ENCODE peak calls at places on chromosomes 16 and 17, in nine cellular contexts. One of them, this sample, is unnamed.

GRCh38 chr17:80529104-80529903 is 15.3 kb upstream of the RPTOR start:
- DNase-seq in prostate gland: no peak
- DNase-seq in RWPE1: no peak
- DNase-seq in thoracic aorta: no peak
- DNase-seq in caudate nucleus: no peak
- DNase-seq in stomach: no peak
- DNase-seq in right lobe of liver: no peak
- DNase-seq in SJSA1: no peak
- DNase-seq in tibial artery: no peak
- DNase-seq in this sample: no peak

GRCh38 chr16:22888791-22889190 is 74.8 kb downstream of the HS3ST2 start:
- DNase-seq in prostate gland: no peak
- DNase-seq in RWPE1: no peak
- DNase-seq in thoracic aorta: no peak
- DNase-seq in caudate nucleus: no peak
- DNase-seq in stomach: no peak
- DNase-seq in right lobe of liver: no peak
- DNase-seq in SJSA1: no peak
- DNase-seq in tibial artery: no peak
- DNase-seq in this sample: no peak

GRCh38 chr16:89111263-89111662 is 17.6 kb downstream of the ACSF3 start:
- DNase-seq in prostate gland: no peak
- DNase-seq in RWPE1: no peak
- DNase-seq in thoracic aorta: no peak
- DNase-seq in caudate nucleus: no peak
- DNase-seq in stomach: no peak
- DNase-seq in right lobe of liver: peak; percentile 29
- DNase-seq in SJSA1: no peak
- DNase-seq in tibial artery: no peak
- DNase-seq in this sample: no peak

GRCh38 chr16:70713342-70713741 is 27.5 kb upstream of the MTSS2 start:
- DNase-seq in prostate gland: no peak
- DNase-seq in RWPE1: no peak
- DNase-seq in thoracic aorta: no peak
- DNase-seq in caudate nucleus: no peak
- DNase-seq in stomach: no peak
- DNase-seq in right lobe of liver: no peak
- DNase-seq in SJSA1: no peak
- DNase-seq in tibial artery: no peak
- DNase-seq in this sample: no peak

GRCh38 chr16:75019586-75019985 is 20.8 kb downstream of the ZNRF1 start:
- DNase-seq in prostate gland: no peak
- DNase-seq in RWPE1: no peak
- DNase-seq in thoracic aorta: no peak
- DNase-seq in caudate nucleus: no peak
- DNase-seq in stomach: no peak
- DNase-seq in right lobe of liver: no peak
- DNase-seq in SJSA1: no peak
- DNase-seq in tibial artery: no peak
- DNase-seq in this sample: no peak

GRCh38 chr17:42312285-42313130 is 24.2 kb downstream of the STAT5A start:
- DNase-seq in prostate gland: peak; percentile 78
- DNase-seq in RWPE1: peak; percentile 58
- DNase-seq in thoracic aorta: no peak
- DNase-seq in caudate nucleus: peak; percentile 59
- DNase-seq in stomach: peak; percentile 80
- DNase-seq in right lobe of liver: peak; percentile 92
- DNase-seq in SJSA1: peak; percentile 61
- DNase-seq in tibial artery: peak; percentile 95
- DNase-seq in this sample: peak; percentile 55

GRCh38 chr17:75639327-75639726 is 6.1 kb downstream of the SMIM5 start:
- DNase-seq in prostate gland: no peak
- DNase-seq in RWPE1: no peak
- DNase-seq in thoracic aorta: no peak
- DNase-seq in caudate nucleus: no peak
- DNase-seq in stomach: no peak
- DNase-seq in right lobe of liver: no peak
- DNase-seq in SJSA1: no peak
- DNase-seq in tibial artery: no peak
- DNase-seq in this sample: no peak

GRCh38 chr17:73940511-73940910 is 263.0 kb upstream of the RPL38 start:
- DNase-seq in prostate gland: no peak
- DNase-seq in RWPE1: no peak
- DNase-seq in thoracic aorta: no peak
- DNase-seq in caudate nucleus: no peak
- DNase-seq in stomach: no peak
- DNase-seq in right lobe of liver: no peak
- DNase-seq in SJSA1: no peak
- DNase-seq in tibial artery: no peak
- DNase-seq in this sample: no peak

GRCh38 chr16:12763517-12763916 is 40.2 kb downstream of the CPPED1 start:
- DNase-seq in prostate gland: no peak
- DNase-seq in RWPE1: no peak
- DNase-seq in thoracic aorta: no peak
- DNase-seq in caudate nucleus: no peak
- DNase-seq in stomach: peak; percentile 70
- DNase-seq in right lobe of liver: no peak
- DNase-seq in SJSA1: no peak
- DNase-seq in tibial artery: no peak
- DNase-seq in this sample: no peak

GRCh38 chr16:54589326-54589725 is 302.7 kb upstream of the IRX3 start:
- DNase-seq in prostate gland: no peak
- DNase-seq in RWPE1: no peak
- DNase-seq in thoracic aorta: no peak
- DNase-seq in caudate nucleus: no peak
- DNase-seq in stomach: no peak
- DNase-seq in right lobe of liver: no peak
- DNase-seq in SJSA1: no peak
- DNase-seq in tibial artery: no peak
- DNase-seq in this sample: no peak

GRCh38 chr16:2858245-2859025 is 465 bp upstream of the PRSS22 start:
- DNase-seq in prostate gland: peak; percentile 83
- DNase-seq in RWPE1: peak; percentile 48
- DNase-seq in thoracic aorta: no peak
- DNase-seq in caudate nucleus: no peak
- DNase-seq in stomach: peak; percentile 91
- DNase-seq in right lobe of liver: no peak
- DNase-seq in SJSA1: no peak
- DNase-seq in tibial artery: peak; percentile 58
- DNase-seq in this sample: no peak

GRCh38 chr16:65418435-65418834 is 296.6 kb upstream of the CDH11 start:
- DNase-seq in prostate gland: no peak
- DNase-seq in RWPE1: no peak
- DNase-seq in thoracic aorta: no peak
- DNase-seq in caudate nucleus: no peak
- DNase-seq in stomach: no peak
- DNase-seq in right lobe of liver: no peak
- DNase-seq in SJSA1: no peak
- DNase-seq in tibial artery: no peak
- DNase-seq in this sample: no peak

GRCh38 chr16:14302399-14303181 is 231.5 kb downstream of the MRTFB start:
- DNase-seq in prostate gland: no peak
- DNase-seq in RWPE1: no peak
- DNase-seq in thoracic aorta: no peak
- DNase-seq in caudate nucleus: peak; percentile 53
- DNase-seq in stomach: no peak
- DNase-seq in right lobe of liver: peak; percentile 60
- DNase-seq in SJSA1: peak; percentile 60
- DNase-seq in tibial artery: no peak
- DNase-seq in this sample: no peak

GRCh38 chr16:63695347-63695746 is 1426.5 kb downstream of the CDH11 start:
- DNase-seq in prostate gland: no peak
- DNase-seq in RWPE1: no peak
- DNase-seq in thoracic aorta: no peak
- DNase-seq in caudate nucleus: no peak
- DNase-seq in stomach: no peak
- DNase-seq in right lobe of liver: no peak
- DNase-seq in SJSA1: no peak
- DNase-seq in tibial artery: no peak
- DNase-seq in this sample: no peak

GRCh38 chr17:43314582-43314981 is 80.8 kb upstream of the RNU2-1 start:
- DNase-seq in prostate gland: no peak
- DNase-seq in RWPE1: no peak
- DNase-seq in thoracic aorta: no peak
- DNase-seq in caudate nucleus: no peak
- DNase-seq in stomach: no peak
- DNase-seq in right lobe of liver: no peak
- DNase-seq in SJSA1: peak; percentile 32
- DNase-seq in tibial artery: peak; percentile 55
- DNase-seq in this sample: no peak

GRCh38 chr16:84581161-84581560 is 36.7 kb downstream of the COTL1 start:
- DNase-seq in prostate gland: no peak
- DNase-seq in RWPE1: no peak
- DNase-seq in thoracic aorta: no peak
- DNase-seq in caudate nucleus: no peak
- DNase-seq in stomach: no peak
- DNase-seq in right lobe of liver: no peak
- DNase-seq in SJSA1: no peak
- DNase-seq in tibial artery: no peak
- DNase-seq in this sample: no peak

GRCh38 chr17:40068129-40068581 is 5.4 kb downstream of the THRA start:
- DNase-seq in prostate gland: no peak
- DNase-seq in RWPE1: no peak
- DNase-seq in thoracic aorta: no peak
- DNase-seq in caudate nucleus: no peak
- DNase-seq in stomach: no peak
- DNase-seq in right lobe of liver: no peak
- DNase-seq in SJSA1: no peak
- DNase-seq in tibial artery: no peak
- DNase-seq in this sample: no peak

GRCh38 chr17:6135216-6135615 is 65.0 kb downstream of the WSCD1 start:
- DNase-seq in prostate gland: no peak
- DNase-seq in RWPE1: no peak
- DNase-seq in thoracic aorta: no peak
- DNase-seq in caudate nucleus: no peak
- DNase-seq in stomach: no peak
- DNase-seq in right lobe of liver: no peak
- DNase-seq in SJSA1: no peak
- DNase-seq in tibial artery: no peak
- DNase-seq in this sample: no peak

GRCh38 chr16:1152651-1153259 is at the start of gene CACNA1H:
- DNase-seq in prostate gland: no peak
- DNase-seq in RWPE1: peak; percentile 71
- DNase-seq in thoracic aorta: no peak
- DNase-seq in caudate nucleus: peak; percentile 56
- DNase-seq in stomach: no peak
- DNase-seq in right lobe of liver: no peak
- DNase-seq in SJSA1: no peak
- DNase-seq in tibial artery: no peak
- DNase-seq in this sample: no peak
- H3K27ac ChIP-seq in prostate gland: peak within 1 kb of the TSS; percentile 87
- H3K27ac ChIP-seq in RWPE1: no peak within 1 kb of the TSS
- H3K27ac ChIP-seq in thoracic aorta: no peak within 1 kb of the TSS
- H3K27ac ChIP-seq in caudate nucleus: no peak within 1 kb of the TSS
- H3K27ac ChIP-seq in stomach: peak within 1 kb of the TSS; percentile 82
- H3K27ac ChIP-seq in right lobe of liver: no peak within 1 kb of the TSS
- H3K27ac ChIP-seq in SJSA1: no peak within 1 kb of the TSS
- H3K27ac ChIP-seq in tibial artery: peak within 1 kb of the TSS; percentile 94
- H3K27ac ChIP-seq in this sample: no peak within 1 kb of the TSS

DNA sequence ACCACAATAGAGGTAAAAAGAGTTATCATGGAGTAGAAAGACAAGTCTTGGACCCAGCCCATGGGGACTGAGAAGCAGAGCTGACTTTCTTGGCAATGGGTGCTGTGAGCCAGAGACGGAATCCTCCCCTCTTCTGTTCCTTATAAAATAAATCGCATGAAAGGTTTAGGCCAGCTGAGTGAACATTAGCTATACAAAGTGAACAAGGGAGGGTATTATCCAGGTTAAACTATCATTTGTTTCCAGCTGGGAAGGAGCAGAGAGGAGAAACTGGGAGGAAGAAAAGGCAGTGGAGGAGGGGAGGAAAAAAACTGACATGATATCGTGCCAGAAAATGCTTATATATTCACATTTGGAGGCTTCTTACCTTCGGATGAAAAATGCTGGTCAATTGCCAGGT is 13.3 kb upstream of the PAFAH1B1 start:
- DNase-seq in prostate gland: no peak
- DNase-seq in RWPE1: no peak
- DNase-seq in thoracic aorta: no peak
- DNase-seq in caudate nucleus: no peak
- DNase-seq in stomach: no peak
- DNase-seq in right lobe of liver: no peak
- DNase-seq in SJSA1: no peak
- DNase-seq in tibial artery: no peak
- DNase-seq in this sample: no peak
- H3K27ac ChIP-seq in prostate gland: no peak overlapping the region
- H3K27ac ChIP-seq in RWPE1: no peak overlapping the region
- H3K27ac ChIP-seq in thoracic aorta: no peak overlapping the region
- H3K27ac ChIP-seq in caudate nucleus: peak overlapping the region; percentile 90
- H3K27ac ChIP-seq in stomach: no peak overlapping the region
- H3K27ac ChIP-seq in right lobe of liver: no peak overlapping the region
- H3K27ac ChIP-seq in SJSA1: no peak overlapping the region
- H3K27ac ChIP-seq in tibial artery: no peak overlapping the region
- H3K27ac ChIP-seq in this sample: no peak overlapping the region

GRCh38 chr17:64611374-64611773 is 50.7 kb downstream of the SMURF2 start:
- DNase-seq in prostate gland: no peak
- DNase-seq in RWPE1: no peak
- DNase-seq in thoracic aorta: no peak
- DNase-seq in caudate nucleus: no peak
- DNase-seq in stomach: no peak
- DNase-seq in right lobe of liver: no peak
- DNase-seq in SJSA1: no peak
- DNase-seq in tibial artery: no peak
- DNase-seq in this sample: no peak

GRCh38 chr17:64617125-64617780 is 44.9 kb downstream of the SMURF2 start:
- DNase-seq in prostate gland: no peak
- DNase-seq in RWPE1: no peak
- DNase-seq in thoracic aorta: no peak
- DNase-seq in caudate nucleus: no peak
- DNase-seq in stomach: no peak
- DNase-seq in right lobe of liver: no peak
- DNase-seq in SJSA1: no peak
- DNase-seq in tibial artery: no peak
- DNase-seq in this sample: no peak

GRCh38 chr17:64614266-64615011 is 47.7 kb downstream of the SMURF2 start:
- DNase-seq in prostate gland: no peak
- DNase-seq in RWPE1: no peak
- DNase-seq in thoracic aorta: no peak
- DNase-seq in caudate nucleus: no peak
- DNase-seq in stomach: no peak
- DNase-seq in right lobe of liver: no peak
- DNase-seq in SJSA1: no peak
- DNase-seq in tibial artery: no peak
- DNase-seq in this sample: no peak

GRCh38 chr17:64618848-64619247 is 43.3 kb downstream of the SMURF2 start:
- DNase-seq in prostate gland: no peak
- DNase-seq in RWPE1: no peak
- DNase-seq in thoracic aorta: no peak
- DNase-seq in caudate nucleus: no peak
- DNase-seq in stomach: no peak
- DNase-seq in right lobe of liver: no peak
- DNase-seq in SJSA1: no peak
- DNase-seq in tibial artery: no peak
- DNase-seq in this sample: no peak

GRCh38 chr17:64615025-64615677 is 47.0 kb downstream of the SMURF2 start:
- DNase-seq in prostate gland: no peak
- DNase-seq in RWPE1: no peak
- DNase-seq in thoracic aorta: no peak
- DNase-seq in caudate nucleus: no peak
- DNase-seq in stomach: no peak
- DNase-seq in right lobe of liver: no peak
- DNase-seq in SJSA1: no peak
- DNase-seq in tibial artery: no peak
- DNase-seq in this sample: peak; percentile 45
- H3K27ac ChIP-seq in prostate gland: no peak overlapping the region
- H3K27ac ChIP-seq in RWPE1: no peak overlapping the region
- H3K27ac ChIP-seq in thoracic aorta: no peak overlapping the region
- H3K27ac ChIP-seq in caudate nucleus: no peak overlapping the region
- H3K27ac ChIP-seq in stomach: no peak overlapping the region
- H3K27ac ChIP-seq in right lobe of liver: no peak overlapping the region
- H3K27ac ChIP-seq in SJSA1: no peak overlapping the region
- H3K27ac ChIP-seq in tibial artery: no peak overlapping the region
- H3K27ac ChIP-seq in this sample: no peak overlapping the region

GRCh38 chr16:11632455-11632921 is 35.8 kb upstream of the SNN start:
- DNase-seq in prostate gland: no peak
- DNase-seq in RWPE1: no peak
- DNase-seq in thoracic aorta: no peak
- DNase-seq in caudate nucleus: peak; percentile 35
- DNase-seq in stomach: no peak
- DNase-seq in right lobe of liver: no peak
- DNase-seq in SJSA1: peak; percentile 84
- DNase-seq in tibial artery: peak; percentile 88
- DNase-seq in this sample: peak; percentile 85
- H3K27ac ChIP-seq in prostate gland: no peak overlapping the region
- H3K27ac ChIP-seq in RWPE1: peak overlapping the region; percentile 33
- H3K27ac ChIP-seq in thoracic aorta: peak overlapping the region; percentile 32
- H3K27ac ChIP-seq in caudate nucleus: no peak overlapping the region
- H3K27ac ChIP-seq in stomach: peak overlapping the region; percentile 59
- H3K27ac ChIP-seq in right lobe of liver: no peak overlapping the region
- H3K27ac ChIP-seq in SJSA1: peak overlapping the region; percentile 54
- H3K27ac ChIP-seq in tibial artery: peak overlapping the region; percentile 80
- H3K27ac ChIP-seq in this sample: peak overlapping the region; percentile 96

This sample was measured in AG04450.